ENCODE peak calls at places on chromosomes 11 and 22, in five cellular contexts. One of them, this sample, is unnamed.
A peak's percentile ranks its signal among the peaks of the same experiment; 100 is the strongest.

GRCh38 chr11:73213196-73214143 is 4.6 kb upstream of the P2RY2 start:
- DNase-seq in hepatocyte: no peak
- DNase-seq in H9: no peak
- DNase-seq in fibroblast of lung: no peak
- DNase-seq in endothelial cell of umbilical vein: no peak
- DNase-seq in this sample: no peak

GRCh38 chr11:69511358-69512015 is 30.0 kb downstream of the LINC01488 start:
- DNase-seq in H9: no peak
- DNase-seq in hepatocyte: no peak
- DNase-seq in fibroblast of lung: peak; percentile 45
- DNase-seq in endothelial cell of umbilical vein: no peak
- DNase-seq in this sample: peak; percentile 64

GRCh38 chr11:123122341-123122740 is 60.4 kb upstream of the HSPA8 start:
- DNase-seq in fibroblast of lung: peak; percentile 30
- DNase-seq in H9: no peak
- DNase-seq in hepatocyte: peak; percentile 66
- DNase-seq in endothelial cell of umbilical vein: no peak
- DNase-seq in this sample: peak; percentile 77

GRCh38 chr22:28243539-28243938 is 324.5 kb upstream of the PITPNB start:
- DNase-seq in fibroblast of lung: peak; percentile 88
- DNase-seq in hepatocyte: no peak
- DNase-seq in H9: no peak
- DNase-seq in endothelial cell of umbilical vein: no peak
- DNase-seq in this sample: peak; percentile 38

GRCh38 chr11:75277991-75278790 is 37.6 kb downstream of the TPBGL start:
- DNase-seq in fibroblast of lung: no peak
- DNase-seq in hepatocyte: no peak
- DNase-seq in H9: no peak
- DNase-seq in endothelial cell of umbilical vein: no peak
- DNase-seq in this sample: no peak

GRCh38 chr22:41411021-41411851 is 29.5 kb downstream of the TEF start:
- DNase-seq in hepatocyte: no peak
- DNase-seq in endothelial cell of umbilical vein: no peak
- DNase-seq in fibroblast of lung: no peak
- DNase-seq in H9: peak; percentile 46
- DNase-seq in this sample: peak; percentile 14

GRCh38 chr11:33942954-33943353 is 51.1 kb upstream of the LMO2 start:
- DNase-seq in endothelial cell of umbilical vein: peak; percentile 85
- DNase-seq in fibroblast of lung: peak; percentile 94
- DNase-seq in hepatocyte: no peak
- DNase-seq in H9: no peak
- DNase-seq in this sample: peak; percentile 94

GRCh38 chr22:46737105-46737975 is 712 bp downstream of the CERK start:
- DNase-seq in hepatocyte: peak; percentile 73
- DNase-seq in endothelial cell of umbilical vein: peak; percentile 38
- DNase-seq in fibroblast of lung: peak; percentile 39
- DNase-seq in H9: peak; percentile 46
- DNase-seq in this sample: peak; percentile 62

GRCh38 chr22:42844756-42845155 is 12.3 kb downstream of the ARFGAP3 start:
- DNase-seq in H9: no peak
- DNase-seq in endothelial cell of umbilical vein: peak; percentile 61
- DNase-seq in fibroblast of lung: no peak
- DNase-seq in hepatocyte: no peak
- DNase-seq in this sample: peak; percentile 64

GRCh38 chr11:128824199-128825049 is 42.7 kb downstream of the KCNJ1 start:
- DNase-seq in fibroblast of lung: no peak
- DNase-seq in endothelial cell of umbilical vein: no peak
- DNase-seq in hepatocyte: no peak
- DNase-seq in H9: no peak
- DNase-seq in this sample: peak; percentile 39

GRCh38 chr11:697028-697491 is 1.4 kb downstream of the TMEM80 start:
- DNase-seq in hepatocyte: peak; percentile 36
- DNase-seq in fibroblast of lung: peak; percentile 93
- DNase-seq in endothelial cell of umbilical vein: no peak
- DNase-seq in H9: no peak
- DNase-seq in this sample: peak; percentile 94

GRCh38 chr11:34823197-34823596 is 93.0 kb downstream of the APIP start:
- DNase-seq in H9: no peak
- DNase-seq in endothelial cell of umbilical vein: no peak
- DNase-seq in hepatocyte: no peak
- DNase-seq in fibroblast of lung: no peak
- DNase-seq in this sample: no peak

GRCh38 chr22:19855504-19856409 is 1.1 kb upstream of the GNB1L start:
- DNase-seq in H9: peak; percentile 58
- DNase-seq in endothelial cell of umbilical vein: peak; percentile 62
- DNase-seq in hepatocyte: peak; percentile 48
- DNase-seq in fibroblast of lung: peak; percentile 55
- DNase-seq in this sample: peak; percentile 81

GRCh38 chr11:113528982-113529381 is 53.8 kb upstream of the DRD2 start:
- DNase-seq in H9: no peak
- DNase-seq in endothelial cell of umbilical vein: no peak
- DNase-seq in hepatocyte: no peak
- DNase-seq in fibroblast of lung: peak; percentile 69
- DNase-seq in this sample: peak; percentile 20

GRCh38 chr11:32012066-32012465 is 78.8 kb upstream of the RCN1 start:
- DNase-seq in H9: no peak
- DNase-seq in hepatocyte: no peak
- DNase-seq in endothelial cell of umbilical vein: no peak
- DNase-seq in fibroblast of lung: no peak
- DNase-seq in this sample: no peak

GRCh38 chr11:62627718-62628117 is 5.9 kb upstream of the B3GAT3 start:
- DNase-seq in hepatocyte: no peak
- DNase-seq in H9: no peak
- DNase-seq in endothelial cell of umbilical vein: no peak
- DNase-seq in fibroblast of lung: no peak
- DNase-seq in this sample: peak; percentile 32

GRCh38 chr11:74685905-74686304 is 45.3 kb downstream of the CHRDL2 start:
- DNase-seq in H9: no peak
- DNase-seq in fibroblast of lung: no peak
- DNase-seq in hepatocyte: no peak
- DNase-seq in endothelial cell of umbilical vein: no peak
- DNase-seq in this sample: no peak

DNA sequence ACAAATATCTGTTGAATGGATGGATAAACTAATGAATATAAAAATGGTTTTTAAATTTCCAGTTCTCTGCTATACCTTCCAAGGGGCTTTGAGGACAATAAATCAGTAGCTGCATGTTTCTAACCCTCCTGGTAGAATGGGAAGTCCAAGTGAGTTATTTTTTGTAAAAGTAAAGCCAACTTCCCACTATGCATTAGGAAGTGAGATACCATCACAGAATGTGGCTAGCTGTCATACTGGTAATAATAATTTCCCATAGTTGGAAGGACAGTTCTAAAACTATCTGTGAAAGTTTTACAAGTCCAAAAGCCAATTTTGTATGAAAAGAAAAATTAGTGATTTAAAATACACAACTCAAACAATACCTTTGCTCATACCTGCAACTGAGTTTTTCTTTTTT is 50.0 kb downstream of the TMEM123 start:
- DNase-seq in endothelial cell of umbilical vein: no peak
- DNase-seq in fibroblast of lung: no peak
- DNase-seq in hepatocyte: no peak
- DNase-seq in H9: no peak
- DNase-seq in this sample: no peak
- H3K79me2 ChIP-seq in endothelial cell of umbilical vein: peaks cover 36% of the 10 kb centered on the region
- H3K79me2 ChIP-seq in fibroblast of lung: peaks cover 8% of the 10 kb centered on the region
- H3K79me2 ChIP-seq in hepatocyte: peaks cover 51% of the 10 kb centered on the region
- H3K79me2 ChIP-seq in H9: peaks cover 2% of the 10 kb centered on the region
- H3K79me2 ChIP-seq in this sample: peaks cover 90% of the 10 kb centered on the region

GRCh38 chr11:9530901-9531625 is 42.4 kb upstream of the WEE1 start:
- DNase-seq in fibroblast of lung: no peak
- DNase-seq in endothelial cell of umbilical vein: no peak
- DNase-seq in hepatocyte: no peak
- DNase-seq in H9: peak; percentile 43
- DNase-seq in this sample: no peak
- H3K4me1 ChIP-seq in fibroblast of lung: peaks cover 13% of the 10 kb centered on the region
- H3K4me1 ChIP-seq in endothelial cell of umbilical vein: peaks cover 27% of the 10 kb centered on the region
- H3K4me1 ChIP-seq in hepatocyte: peaks cover 44% of the 10 kb centered on the region
- H3K4me1 ChIP-seq in H9: no peaks in the 10 kb centered on the region
- H3K4me1 ChIP-seq in this sample: peaks cover 38% of the 10 kb centered on the region

GRCh38 chr22:30348395-30348794 is 8.3 kb downstream of the SF3A1 start:
- DNase-seq in hepatocyte: no peak
- DNase-seq in endothelial cell of umbilical vein: no peak
- DNase-seq in fibroblast of lung: no peak
- DNase-seq in H9: no peak
- DNase-seq in this sample: no peak

GRCh38 chr22:30347255-30347892 is 9.3 kb downstream of the SF3A1 start:
- DNase-seq in fibroblast of lung: no peak
- DNase-seq in H9: no peak
- DNase-seq in hepatocyte: no peak
- DNase-seq in endothelial cell of umbilical vein: no peak
- DNase-seq in this sample: no peak

GRCh38 chr22:30344447-30345200 is 12.1 kb downstream of the SF3A1 start:
- DNase-seq in hepatocyte: no peak
- DNase-seq in endothelial cell of umbilical vein: no peak
- DNase-seq in H9: no peak
- DNase-seq in fibroblast of lung: no peak
- DNase-seq in this sample: no peak

GRCh38 chr22:30351226-30351625 is 5.5 kb downstream of the SF3A1 start:
- DNase-seq in H9: no peak
- DNase-seq in endothelial cell of umbilical vein: no peak
- DNase-seq in hepatocyte: no peak
- DNase-seq in fibroblast of lung: no peak
- DNase-seq in this sample: no peak

GRCh38 chr22:30348837-30349236 is 7.9 kb downstream of the SF3A1 start:
- DNase-seq in fibroblast of lung: no peak
- DNase-seq in endothelial cell of umbilical vein: no peak
- DNase-seq in hepatocyte: no peak
- DNase-seq in H9: no peak
- DNase-seq in this sample: peak; percentile 38
- H4K20me1 ChIP-seq in fibroblast of lung: no peaks in the 10 kb centered on the region
- H4K20me1 ChIP-seq in endothelial cell of umbilical vein: peaks cover 2% of the 10 kb centered on the region
- H4K20me1 ChIP-seq in hepatocyte: peaks cover 40% of the 10 kb centered on the region
- H4K20me1 ChIP-seq in H9: no peaks in the 10 kb centered on the region
- H4K20me1 ChIP-seq in this sample: no peaks in the 10 kb centered on the region

DNA sequence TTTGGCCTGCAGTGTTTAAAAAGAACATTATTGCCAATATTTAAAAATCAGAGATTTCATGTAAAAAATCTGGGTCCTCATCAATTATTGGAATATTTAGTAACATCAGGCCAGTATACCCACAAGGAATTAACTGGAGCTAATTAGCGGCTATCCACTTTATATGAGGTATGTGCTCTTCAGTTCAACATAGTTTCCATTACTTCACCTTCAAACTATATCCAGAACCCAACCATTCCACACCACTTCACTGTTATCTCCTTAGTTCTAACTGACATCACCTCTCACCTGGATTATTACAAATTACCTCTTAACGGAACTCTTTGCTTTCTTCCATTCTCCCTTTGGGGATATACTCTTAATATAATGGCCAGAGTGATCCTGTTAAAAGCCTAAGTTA is 64.7 kb downstream of the DENND5A start:
- DNase-seq in H9: no peak
- DNase-seq in hepatocyte: no peak
- DNase-seq in endothelial cell of umbilical vein: no peak
- DNase-seq in fibroblast of lung: no peak
- DNase-seq in this sample: no peak
- H3K79me2 ChIP-seq in H9: no peaks in the 10 kb centered on the region
- H3K79me2 ChIP-seq in hepatocyte: peaks cover 25% of the 10 kb centered on the region
- H3K79me2 ChIP-seq in endothelial cell of umbilical vein: peaks cover 18% of the 10 kb centered on the region
- H3K79me2 ChIP-seq in fibroblast of lung: peaks cover under 1% of the 10 kb centered on the region
- H3K79me2 ChIP-seq in this sample: peaks cover 98% of the 10 kb centered on the region

DNA sequence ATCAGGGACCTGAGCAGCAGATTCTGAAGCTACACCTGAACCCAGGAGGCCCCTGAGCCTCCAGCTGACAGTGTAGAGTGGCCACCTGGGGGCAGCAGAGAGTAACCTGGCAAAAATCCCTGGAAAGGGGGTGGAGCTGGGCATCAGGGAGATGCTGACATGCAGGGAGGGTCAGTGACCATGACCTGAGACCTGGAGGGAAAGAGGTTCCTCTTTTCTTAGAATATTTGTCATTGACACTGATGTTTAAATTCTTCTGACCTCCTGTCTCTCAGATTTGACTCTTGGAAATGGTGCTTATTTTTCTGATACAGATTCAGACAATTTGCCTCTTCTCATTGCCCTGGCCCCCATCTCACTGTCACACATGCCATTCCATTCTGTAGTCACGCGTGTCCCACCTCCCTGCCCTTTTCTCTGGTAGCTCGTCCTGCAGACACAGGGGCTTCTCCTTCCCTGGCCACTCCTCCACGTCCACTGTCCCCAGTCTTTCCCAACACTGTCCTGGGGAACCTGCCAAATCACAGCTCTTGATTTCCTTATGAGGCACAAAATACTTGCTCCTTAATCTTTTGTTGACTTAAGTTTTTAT is 117.2 kb upstream of the IGLL5 start:
- DNase-seq in hepatocyte: peak; percentile 72
- DNase-seq in fibroblast of lung: peak; percentile 4
- DNase-seq in H9: peak; percentile 78
- DNase-seq in endothelial cell of umbilical vein: peak; percentile 48
- DNase-seq in this sample: peak; percentile 28
- H3K4me1 ChIP-seq in hepatocyte: no peaks in the 10 kb centered on the region
- H3K4me1 ChIP-seq in fibroblast of lung: no peaks in the 10 kb centered on the region
- H3K4me1 ChIP-seq in H9: no peaks in the 10 kb centered on the region
- H3K4me1 ChIP-seq in endothelial cell of umbilical vein: no peaks in the 10 kb centered on the region
- H3K4me1 ChIP-seq in this sample: no peaks in the 10 kb centered on the region

DNA sequence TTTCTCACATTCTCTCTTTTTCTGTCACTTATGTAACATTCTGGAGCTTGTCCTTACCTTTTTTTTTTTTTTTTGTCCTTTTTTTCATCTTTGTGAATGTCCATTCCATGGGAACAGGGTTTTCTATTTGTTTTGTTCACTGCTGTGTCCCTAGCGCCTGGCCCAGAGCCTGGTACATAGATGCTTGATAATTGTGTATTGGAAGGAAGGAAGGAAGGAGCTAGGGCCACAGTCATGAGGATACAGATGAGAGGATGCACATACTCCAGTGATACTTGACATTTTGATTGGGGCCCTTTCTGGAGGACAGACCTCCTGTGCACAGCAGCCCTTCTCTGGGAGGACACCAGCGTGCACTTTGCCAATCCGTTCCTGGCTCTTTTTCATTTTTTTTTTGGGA is 68.9 kb downstream of the KIAA1671 start:
- DNase-seq in endothelial cell of umbilical vein: no peak
- DNase-seq in hepatocyte: no peak
- DNase-seq in H9: no peak
- DNase-seq in fibroblast of lung: no peak
- DNase-seq in this sample: no peak
- H4K20me1 ChIP-seq in endothelial cell of umbilical vein: no peaks in the 10 kb centered on the region
- H4K20me1 ChIP-seq in hepatocyte: no peaks in the 10 kb centered on the region
- H4K20me1 ChIP-seq in H9: no peaks in the 10 kb centered on the region
- H4K20me1 ChIP-seq in fibroblast of lung: no peaks in the 10 kb centered on the region
- H4K20me1 ChIP-seq in this sample: no peaks in the 10 kb centered on the region

GRCh38 chr11:117062503-117062902 is 35.7 kb downstream of the SIK3 start:
- DNase-seq in endothelial cell of umbilical vein: no peak
- DNase-seq in fibroblast of lung: no peak
- DNase-seq in H9: no peak
- DNase-seq in hepatocyte: no peak
- DNase-seq in this sample: no peak
- H3K79me2 ChIP-seq in endothelial cell of umbilical vein: no peaks in the 10 kb centered on the region
- H3K79me2 ChIP-seq in fibroblast of lung: peaks cover 12% of the 10 kb centered on the region
- H3K79me2 ChIP-seq in H9: peaks cover 5% of the 10 kb centered on the region
- H3K79me2 ChIP-seq in hepatocyte: peaks cover 96% of the 10 kb centered on the region
- H3K79me2 ChIP-seq in this sample: peaks cover 87% of the 10 kb centered on the region

This sample was measured in GM23248.